ENCODE peak calls at places on chromosomes 1 and 21, in nine cellular contexts. A, V, E, Q, G, O, C, S and N are unnamed samples.
A peak's percentile ranks its signal among the peaks of the same experiment; 100 is the strongest.

GRCh38 chr1:175319112-175319911 is 126.7 kb upstream of the KIAA0040 start:
- DNase-seq in A (peak; percentile 65), V (no peak), E (peak; percentile 64), Q (peak; percentile 74), G (no peak), O (peak; percentile 14), C (peak; percentile 61), S (peak; percentile 74), N (peak; percentile 83)

GRCh38 chr1:30655672-30656071 is 67.7 kb downstream of the MATN1 start:
- DNase-seq in A (no peak), V (no peak), E (no peak), Q (no peak), G (no peak), O (no peak), C (no peak), S (no peak), N (no peak)

GRCh38 chr1:199312626-199313025 is 673.8 kb downstream of the PTPRC start:
- DNase-seq in A (no peak), V (no peak), E (no peak), Q (no peak), G (no peak), O (no peak), C (no peak), S (no peak), N (peak; percentile 5)

GRCh38 chr1:118991448-118991847 is 3.3 kb upstream of the TBX15 start:
- DNase-seq in A (no peak), V (no peak), E (no peak), Q (no peak), G (no peak), O (no peak), C (no peak), S (no peak), N (no peak)

GRCh38 chr21:41142051-41142795 is 25.7 kb upstream of the BACE2 start:
- DNase-seq in A (peak; percentile 47), V (no peak), E (no peak), Q (no peak), G (no peak), O (peak; percentile 37), C (no peak), S (no peak), N (no peak)

GRCh38 chr1:48681476-48682305 is 95.0 kb downstream of the BEND5 start:
- DNase-seq in A (no peak), V (no peak), E (no peak), Q (no peak), G (no peak), O (no peak), C (no peak), S (no peak), N (no peak)

GRCh38 chr21:42671778-42672593 is 18.6 kb downstream of the PDE9A start:
- DNase-seq in A (peak; percentile 11), V (no peak), E (no peak), Q (peak; percentile 67), G (no peak), O (no peak), C (no peak), S (no peak), N (no peak)

GRCh38 chr1:233025156-233025555 is 74.7 kb downstream of the NTPCR start:
- DNase-seq in A (peak; percentile 2), V (no peak), E (no peak), Q (no peak), G (no peak), O (no peak), C (no peak), S (peak; percentile 33), N (no peak)

GRCh38 chr21:14383596-14384210 is 757 bp upstream of the HSPA13 start:
- DNase-seq in A (peak; percentile 6), V (no peak), E (no peak), Q (no peak), G (peak; percentile 3), O (no peak), C (no peak), S (no peak), N (peak; percentile 50)

GRCh38 chr1:118075116-118075515 is 109.9 kb downstream of the SPAG17 start:
- DNase-seq in A (no peak), V (no peak), E (no peak), Q (no peak), G (peak; percentile 15), O (no peak), C (no peak), S (no peak), N (no peak)

GRCh38 chr1:27504588-27505419 is 14.8 kb upstream of the WASF2 start:
- DNase-seq in A (no peak), V (no peak), E (no peak), Q (no peak), G (no peak), O (no peak), C (peak; percentile 81), S (no peak), N (no peak)

GRCh38 chr21:46056450-46056903 is 41.4 kb upstream of the COL6A2 start:
- DNase-seq in A (no peak), V (no peak), E (no peak), Q (peak; percentile 64), G (peak; percentile 94), O (no peak), C (peak; percentile 58), S (no peak), N (no peak)

GRCh38 chr1:116091083-116091482 is 20.1 kb upstream of the MAB21L3 start:
- DNase-seq in A (no peak), V (no peak), E (no peak), Q (no peak), G (no peak), O (no peak), C (no peak), S (no peak), N (no peak)

GRCh38 chr1:226649780-226650179 is 89.3 kb downstream of the ITPKB start:
- DNase-seq in A (no peak), V (no peak), E (no peak), Q (no peak), G (peak; percentile 20), O (no peak), C (no peak), S (peak; percentile 51), N (no peak)

GRCh38 chr1:39154553-39155361 is 49.7 kb upstream of the MACF1 start:
- DNase-seq in A (no peak), V (no peak), E (no peak), Q (no peak), G (peak; percentile 89), O (no peak), C (no peak), S (no peak), N (no peak)